ENCODE peak calls at places on chromosome 13, in four cellular contexts. W is neural progenitor cell, B is HFF-Myc, Y is tibial artery. G is an unnamed sample.

GRCh38 chr13:41780736-41781708 is 179.9 kb downstream of the VWA8 start:
- DNase-seq in W (no peak), B (peak; percentile 22), Y (no peak), G (no peak)

GRCh38 chr13:51065372-51066090 is 45.5 kb downstream of the C13orf42 start:
- DNase-seq in W (no peak), B (no peak), Y (no peak), G (no peak)

GRCh38 chr13:24528816-24529398 is 16.3 kb upstream of the PARP4 start:
- DNase-seq in W (no peak), B (no peak), Y (no peak), G (no peak)

GRCh38 chr13:40200273-40200978 is 466.0 kb downstream of the FOXO1 start:
- DNase-seq in W (no peak), B (no peak), Y (no peak), G (no peak)

GRCh38 chr13:72886272-72887062 is 104.5 kb downstream of the PIBF1 start:
- DNase-seq in W (no peak), B (no peak), Y (no peak), G (no peak)

GRCh38 chr13:110463876-110464510 is 97.5 kb downstream of the RAB20 start:
- DNase-seq in W (no peak), B (no peak), Y (no peak), G (peak; percentile 30)

GRCh38 chr13:44068737-44069136 is 189.0 kb downstream of the LACC1 start:
- DNase-seq in W (no peak), B (no peak), Y (no peak), G (no peak)

GRCh38 chr13:97268772-97269171 is 46.6 kb downstream of the MBNL2 start:
- DNase-seq in W (no peak), B (no peak), Y (no peak), G (no peak)

GRCh38 chr13:49791214-49791752 is 1.2 kb downstream of the KPNA3 start:
- DNase-seq in W (peak; percentile 50), B (no peak), Y (no peak), G (no peak)

GRCh38 chr13:54124700-54125099 is 1096.1 kb downstream of the OLFM4 start:
- DNase-seq in W (no peak), B (no peak), Y (no peak), G (no peak)

GRCh38 chr13:99015606-99016520 is 38.0 kb upstream of the DOCK9 start:
- DNase-seq in W (no peak), B (no peak), Y (no peak), G (no peak)

GRCh38 chr13:114105351-114106225 is 26.8 kb downstream of the RASA3 start:
- DNase-seq in W (no peak), B (no peak), Y (peak; percentile 18), G (no peak)

GRCh38 chr13:94201022-94201421 is 278.5 kb downstream of the DCT start:
- DNase-seq in W (no peak), B (no peak), Y (no peak), G (no peak)

GRCh38 chr13:99281811-99282263 is 23.7 kb upstream of the GPR18 start:
- DNase-seq in W (no peak), B (no peak), Y (peak; percentile 72), G (peak; percentile 79)

GRCh38 chr13:36480726-36481485 is 48.6 kb downstream of the CCNA1 start:
- DNase-seq in W (no peak), B (no peak), Y (no peak), G (no peak)

GRCh38 chr13:50448535-50448981 is 394.9 kb downstream of the DLEU7 start:
- DNase-seq in W (no peak), B (no peak), Y (no peak), G (no peak)

GRCh38 chr13:60629158-60629557 is 232.1 kb downstream of the TDRD3 start:
- DNase-seq in W (peak; percentile 83), B (no peak), Y (no peak), G (no peak)

GRCh38 chr13:39038569-39038898 is 278 bp downstream of the NHLRC3 start:
- DNase-seq in W (no peak), B (no peak), Y (no peak), G (no peak)

GRCh38 chr13:50406831-50407230 is 391.6 kb downstream of the KCNRG start:
- DNase-seq in W (peak; percentile 21), B (no peak), Y (no peak), G (no peak)

GRCh38 chr13:92613921-92614320 is 612.7 kb upstream of the GPC6 start:
- DNase-seq in W (no peak), B (no peak), Y (no peak), G (no peak)

GRCh38 chr13:84191199-84191598 is 308.9 kb upstream of the SLITRK1 start:
- DNase-seq in W (no peak), B (no peak), Y (no peak), G (no peak)

GRCh38 chr13:49569993-49570689 is 15.2 kb downstream of the RCBTB1 start:
- DNase-seq in W (no peak), B (no peak), Y (no peak), G (peak; percentile 41)

GRCh38 chr13:49615844-49616687 is 12.2 kb upstream of the ARL11 start:
- DNase-seq in W (no peak), B (no peak), Y (no peak), G (no peak)

GRCh38 chr13:53250272-53250875 is 221.8 kb downstream of the OLFM4 start:
- DNase-seq in W (peak; percentile 93), B (peak; percentile 38), Y (no peak), G (peak; percentile 29)

GRCh38 chr13:109867766-109868165 is 81.4 kb upstream of the IRS2 start:
- DNase-seq in W (no peak), B (no peak), Y (no peak), G (no peak)

GRCh38 chr13:113937497-113938140 is 36.3 kb downstream of the C13orf46 start:
- DNase-seq in W (no peak), B (no peak), Y (no peak), G (no peak)

GRCh38 chr13:39481493-39481892 is 121.5 kb downstream of the LHFPL6 start:
- DNase-seq in W (no peak), B (no peak), Y (no peak), G (no peak)

GRCh38 chr13:65913173-65913572 is 1317.0 kb downstream of the PCDH9 start:
- DNase-seq in W (no peak), B (peak; percentile 33), Y (no peak), G (no peak)

GRCh38 chr13:88651531-88651930 is 980.4 kb downstream of the SLITRK5 start:
- DNase-seq in W (no peak), B (no peak), Y (no peak), G (no peak)

GRCh38 chr13:81133066-81133465 is 792.1 kb upstream of the SPRY2 start:
- DNase-seq in W (no peak), B (no peak), Y (no peak), G (no peak)

GRCh38 chr13:73429691-73430090 is 370.9 kb downstream of the KLF5 start:
- DNase-seq in W (no peak), B (no peak), Y (no peak), G (no peak)

GRCh38 chr13:63161219-63161618 is 1745.6 kb upstream of the PCDH20 start:
- DNase-seq in W (no peak), B (no peak), Y (no peak), G (no peak)

GRCh38 chr13:43742911-43743310 is 43.9 kb downstream of the ENOX1 start:
- DNase-seq in W (no peak), B (no peak), Y (no peak), G (no peak)

DNA sequence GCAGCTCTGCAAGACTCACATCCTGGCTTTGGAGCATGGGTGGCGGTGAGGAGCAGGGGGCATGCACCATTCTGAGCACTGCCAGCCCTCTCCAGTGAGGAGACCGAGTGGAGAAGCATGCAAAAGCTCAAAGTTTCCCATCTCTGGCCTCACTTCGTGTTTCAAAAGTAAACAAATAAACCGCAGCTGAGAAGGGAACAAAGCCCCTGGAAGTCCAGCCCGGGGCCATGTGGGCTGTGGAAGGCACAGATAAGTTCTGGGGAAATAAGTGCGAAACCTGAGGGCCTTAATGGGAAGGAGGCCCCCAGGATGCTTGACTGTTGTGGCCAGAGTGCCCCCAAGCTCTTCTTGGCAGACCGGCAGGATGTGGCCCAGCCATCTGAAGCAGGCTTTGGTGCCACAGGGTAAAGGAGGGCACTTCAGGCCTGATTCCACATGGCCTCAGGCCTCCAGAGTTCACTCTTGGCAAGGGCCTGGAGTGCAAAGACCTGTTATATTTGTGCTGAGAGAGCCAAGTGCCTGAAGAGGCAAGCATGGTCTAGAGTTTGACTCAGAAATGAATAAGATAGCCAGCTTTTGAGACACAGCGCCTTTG is 1.2 kb downstream of the MEDAG start:
- DNase-seq in W (no peak), B (peak; percentile 42), Y (no peak), G (no peak)
- H3K4me3 ChIP-seq in W (no peak overlapping the region), B (no peak overlapping the region), Y (peak overlapping the region; percentile 69), G (no peak overlapping the region)

GRCh38 chr13:108496364-108497215 is 132.8 kb upstream of the MYO16 start:
- DNase-seq in W (peak; percentile 47), B (no peak), Y (no peak), G (no peak)

GRCh38 chr13:108494991-108495661 is 134.3 kb upstream of the MYO16 start:
- DNase-seq in W (peak; percentile 58), B (no peak), Y (no peak), G (no peak)

GRCh38 chr13:108495686-108496363 is 133.6 kb upstream of the MYO16 start:
- DNase-seq in W (peak; percentile 68), B (no peak), Y (no peak), G (no peak)
- H3K4me3 ChIP-seq in W (peak overlapping the region; percentile 64), B (peak overlapping the region; percentile 11), Y (peak overlapping the region; percentile 24), G (no peak overlapping the region)

DNA sequence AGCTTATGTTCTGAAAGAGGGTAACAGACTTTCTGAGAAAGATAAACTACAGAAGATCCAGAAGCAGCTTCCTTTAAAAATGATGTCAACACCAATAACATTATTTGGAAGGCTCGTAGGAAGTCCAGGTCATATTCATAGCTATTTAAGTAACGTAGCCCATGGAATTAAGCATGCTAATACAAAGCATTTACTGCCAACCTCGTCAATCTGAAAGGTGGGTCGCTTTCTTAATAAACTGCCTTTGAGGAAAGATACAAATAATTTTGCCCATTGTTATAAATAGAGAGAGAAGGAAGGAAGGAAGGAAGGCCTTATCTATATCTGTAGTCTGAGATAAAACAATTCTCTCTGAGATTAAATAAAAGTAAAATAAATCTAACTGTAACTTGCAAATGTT is 80.3 kb downstream of the STARD13 start:
- DNase-seq in W (no peak), B (no peak), Y (no peak), G (no peak)
- H3K4me3 ChIP-seq in W (no peak overlapping the region), B (peak overlapping the region; percentile 13), Y (peak overlapping the region; percentile 59), G (peak overlapping the region; percentile 56)

DNA sequence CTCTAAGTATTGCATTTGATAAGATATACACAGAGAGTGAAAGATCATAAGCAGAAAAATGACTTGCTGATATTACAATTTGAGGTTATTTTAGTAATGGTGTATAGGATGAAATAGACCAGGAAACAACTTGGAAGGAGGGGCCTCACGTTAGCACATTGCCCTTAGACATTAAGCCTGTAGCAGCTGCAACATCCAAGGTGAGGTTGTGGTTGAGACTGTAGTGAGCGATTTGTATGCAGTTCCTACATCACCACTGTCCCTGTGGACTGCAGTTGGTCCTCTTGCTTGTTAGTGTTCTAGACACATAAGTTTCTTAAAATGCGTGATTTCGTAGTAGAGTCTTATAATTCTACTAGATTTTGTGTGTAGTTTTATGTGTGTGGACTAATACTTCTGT is 311.3 kb downstream of the ATP8A2 start:
- DNase-seq in W (no peak), B (no peak), Y (no peak), G (no peak)
- H3K4me3 ChIP-seq in W (no peak overlapping the region), B (no peak overlapping the region), Y (no peak overlapping the region), G (no peak overlapping the region)

GRCh38 chr13:28136916-28137315 is 1.4 kb upstream of the PAN3 start:
- DNase-seq in W (no peak), B (no peak), Y (no peak), G (peak; percentile 22)
- H3K4me3 ChIP-seq in W (peak overlapping the region; percentile 90), B (peak overlapping the region; percentile 87), Y (peak overlapping the region; percentile 94), G (peak overlapping the region; percentile 69)

G was measured in GM06990.